ENCODE peak calls at places on chromosomes 1 and 21, in nine cellular contexts. V, L, J, M, E, S, A, B and N are unnamed samples.

GRCh38 chr1:61609040-61609439 is 115.9 kb downstream of the TM2D1 start:
- DNase-seq in V (no peak), L (no peak), J (no peak), M (no peak), E (no peak), S (no peak), A (no peak), B (no peak), N (no peak)

GRCh38 chr21:39531777-39532333 is 80.1 kb downstream of the SH3BGR start:
- DNase-seq in V (no peak), L (no peak), J (no peak), M (no peak), E (no peak), S (peak), A (no peak), B (no peak), N (no peak)

GRCh38 chr1:46302091-46303037 is 1.1 kb downstream of the LRRC41 start:
- DNase-seq in V (peak), L (no peak), J (peak), M (peak), E (peak), S (peak), A (peak), B (peak), N (peak)

GRCh38 chr1:44508397-44508745 is 103.3 kb downstream of the RNF220 start:
- DNase-seq in V (no peak), L (no peak), J (no peak), M (no peak), E (no peak), S (no peak), A (no peak), B (no peak), N (no peak)

GRCh38 chr1:25197982-25198681 is 34.2 kb downstream of the SYF2 start:
- DNase-seq in V (no peak), L (no peak), J (no peak), M (no peak), E (no peak), S (no peak), A (no peak), B (no peak), N (no peak)

GRCh38 chr1:185315364-185316108 is 1.5 kb downstream of the IVNS1ABP start:
- DNase-seq in V (peak), L (no peak), J (no peak), M (no peak), E (no peak), S (no peak), A (no peak), B (peak), N (no peak)

GRCh38 chr1:89633745-89634625 is 1.1 kb downstream of the LRRC8C start:
- DNase-seq in V (peak), L (peak), J (no peak), M (no peak), E (peak), S (peak), A (peak), B (no peak), N (peak)

GRCh38 chr1:169858467-169858866 is 35.2 kb downstream of the SCYL3 start:
- DNase-seq in V (no peak), L (peak), J (no peak), M (no peak), E (no peak), S (peak), A (no peak), B (no peak), N (no peak)

GRCh38 chr1:100607628-100608240 is 69.8 kb downstream of the GPR88 start:
- DNase-seq in V (no peak), L (no peak), J (no peak), M (no peak), E (no peak), S (no peak), A (no peak), B (no peak), N (no peak)

GRCh38 chr1:226662704-226663326 is 76.3 kb downstream of the ITPKB start:
- DNase-seq in V (peak), L (peak), J (peak), M (peak), E (peak), S (no peak), A (peak), B (peak), N (peak)

GRCh38 chr1:55474168-55474786 is 259.1 kb upstream of the USP24 start:
- DNase-seq in V (no peak), L (peak), J (no peak), M (no peak), E (no peak), S (no peak), A (no peak), B (peak), N (no peak)

GRCh38 chr1:51629918-51630317 is 13.0 kb downstream of the OSBPL9 start:
- DNase-seq in V (no peak), L (no peak), J (no peak), M (no peak), E (no peak), S (no peak), A (no peak), B (no peak), N (no peak)

GRCh38 chr1:63773815-63774616 is at the start of gene ROR1:
- DNase-seq in V (peak), L (peak), J (peak), M (peak), E (peak), S (peak), A (peak), B (no peak), N (no peak)

GRCh38 chr1:58932820-58933598 is 149.2 kb upstream of the JUN start:
- DNase-seq in V (no peak), L (peak), J (no peak), M (no peak), E (no peak), S (peak), A (peak), B (no peak), N (peak)

GRCh38 chr1:225737179-225737578 is 40.4 kb upstream of the SRP9 start:
- DNase-seq in V (no peak), L (no peak), J (no peak), M (no peak), E (no peak), S (no peak), A (peak), B (no peak), N (no peak)

GRCh38 chr1:111754964-111755320 is 759 bp upstream of the DDX20 start:
- DNase-seq in V (peak), L (peak), J (peak), M (peak), E (peak), S (peak), A (no peak), B (no peak), N (no peak)

GRCh38 chr21:34612557-34612956 is 2.4 kb downstream of the RCAN1 start:
- DNase-seq in V (no peak), L (no peak), J (no peak), M (no peak), E (no peak), S (no peak), A (no peak), B (no peak), N (no peak)

GRCh38 chr1:166999090-166999489 is 10.0 kb downstream of the MAEL start:
- DNase-seq in V (no peak), L (no peak), J (no peak), M (no peak), E (no peak), S (no peak), A (no peak), B (no peak), N (no peak)

GRCh38 chr21:29238967-29239289 is 59.8 kb upstream of the BACH1 start:
- DNase-seq in V (no peak), L (peak), J (no peak), M (no peak), E (no peak), S (no peak), A (no peak), B (peak), N (no peak)

GRCh38 chr1:106619827-106620134 is 436.7 kb upstream of the PRMT6 start:
- DNase-seq in V (no peak), L (no peak), J (no peak), M (no peak), E (no peak), S (no peak), A (no peak), B (no peak), N (no peak)

GRCh38 chr1:33322870-33323585 is 2.1 kb upstream of the A3GALT2 start:
- DNase-seq in V (peak), L (no peak), J (no peak), M (no peak), E (no peak), S (no peak), A (no peak), B (no peak), N (no peak)

GRCh38 chr21:41744028-41744940 is 22.6 kb downstream of the RIPK4 start:
- DNase-seq in V (no peak), L (no peak), J (no peak), M (no peak), E (no peak), S (no peak), A (no peak), B (no peak), N (no peak)

GRCh38 chr1:40232444-40232843 is 15.3 kb upstream of the TMCO2 start:
- DNase-seq in V (peak), L (no peak), J (peak), M (peak), E (peak), S (no peak), A (no peak), B (no peak), N (peak)

GRCh38 chr1:67897270-67897949 is 64.1 kb upstream of the GNG12 start:
- DNase-seq in V (no peak), L (no peak), J (no peak), M (no peak), E (no peak), S (no peak), A (no peak), B (peak), N (no peak)

GRCh38 chr1:6350416-6351088 is 43.0 kb downstream of the ACOT7 start:
- DNase-seq in V (no peak), L (no peak), J (no peak), M (no peak), E (no peak), S (peak), A (no peak), B (no peak), N (no peak)

GRCh38 chr1:109912873-109913272 is 2.2 kb downstream of the CSF1 start:
- DNase-seq in V (no peak), L (peak), J (no peak), M (no peak), E (no peak), S (no peak), A (no peak), B (no peak), N (no peak)

GRCh38 chr1:66445492-66446181 is 88.3 kb upstream of the SGIP1 start:
- DNase-seq in V (peak), L (no peak), J (peak), M (peak), E (peak), S (no peak), A (no peak), B (no peak), N (peak)

GRCh38 chr1:245177071-245177900 is 22.5 kb downstream of the KIF26B start:
- DNase-seq in V (no peak), L (no peak), J (no peak), M (no peak), E (no peak), S (no peak), A (no peak), B (no peak), N (no peak)

GRCh38 chr1:8540266-8540926 is 222.5 kb downstream of the SLC45A1 start:
- DNase-seq in V (no peak), L (peak), J (no peak), M (no peak), E (no peak), S (no peak), A (no peak), B (no peak), N (no peak)

GRCh38 chr1:26694185-26694572 is 1.6 kb upstream of the ARID1A start:
- DNase-seq in V (no peak), L (no peak), J (no peak), M (no peak), E (peak), S (no peak), A (no peak), B (peak), N (no peak)